ENCODE peak calls at places on chromosomes 1 and 21, in seven cellular contexts. G, C, P, Z, T, W and H are unnamed samples.

GRCh38 chr1:43206721-43207228 is 34.6 kb downstream of the CFAP57 start:
- DNase-seq in Z (no peak), G (no peak), T (no peak), P (no peak), W (peak; percentile 47), C (no peak), H (no peak)

GRCh38 chr1:175208773-175209492 is 16.4 kb upstream of the KIAA0040 start:
- DNase-seq in C (no peak), G (peak; percentile 44), W (no peak), P (no peak), Z (peak; percentile 26), T (peak; percentile 91), H (no peak)

GRCh38 chr1:201599548-201599947 is 60.6 kb downstream of the NAV1 start:
- DNase-seq in Z (no peak), W (no peak), G (no peak), C (no peak), P (no peak), T (no peak), H (peak; percentile 37)

GRCh38 chr1:21089711-21090110 is 87.0 kb downstream of the EIF4G3 start:
- DNase-seq in Z (no peak), W (no peak), G (no peak), C (no peak), T (no peak), P (no peak), H (no peak)

GRCh38 chr1:204837440-204838084 is 33.1 kb upstream of the NFASC start:
- DNase-seq in Z (peak; percentile 64), G (peak; percentile 13), P (peak; percentile 34), W (no peak), T (peak; percentile 35), C (peak; percentile 40), H (no peak)

GRCh38 chr1:155569988-155570592 is 7.5 kb upstream of the ASH1L start:
- DNase-seq in G (no peak), C (no peak), Z (peak; percentile 37), T (no peak), P (no peak), W (no peak), H (no peak)

GRCh38 chr1:36349839-36350238 is 26.4 kb upstream of the EVA1B start:
- DNase-seq in C (no peak), G (no peak), T (no peak), P (no peak), Z (no peak), W (no peak), H (no peak)

GRCh38 chr1:116868386-116868785 is 41.3 kb upstream of the PTGFRN start:
- DNase-seq in P (no peak), G (no peak), T (no peak), Z (no peak), W (no peak), C (no peak), H (no peak)

GRCh38 chr1:204127597-204128242 is 24.1 kb downstream of the ETNK2 start:
- DNase-seq in G (no peak), C (peak; percentile 60), Z (peak; percentile 50), W (no peak), T (peak; percentile 63), P (peak; percentile 74), H (peak; percentile 87)

GRCh38 chr1:44531785-44532566 is 126.9 kb downstream of the RNF220 start:
- DNase-seq in G (no peak), Z (peak; percentile 91), P (no peak), T (no peak), C (no peak), W (no peak), H (no peak)

GRCh38 chr1:38222906-38223305 is 176.3 kb upstream of the POU3F1 start:
- DNase-seq in G (no peak), Z (no peak), P (no peak), W (no peak), C (no peak), T (no peak), H (no peak)

GRCh38 chr1:58816072-58816746 is 32.4 kb upstream of the JUN start:
- DNase-seq in W (peak; percentile 98), P (peak; percentile 90), T (peak; percentile 84), G (peak; percentile 81), Z (peak; percentile 90), C (peak; percentile 93), H (peak; percentile 86)
- TF ChIP-seq CTCF in W (peak; percentile 10), P (peak; percentile 5), T (peak; percentile 42), G (no peak), Z (peak; percentile 15), C (no peak), H (no peak)

GRCh38 chr1:168468822-168469221 is 75.0 kb downstream of the XCL2 start:
- DNase-seq in T (no peak), C (no peak), W (no peak), Z (peak; percentile 15), P (no peak), G (no peak), H (no peak)
- H3K27ac ChIP-seq in T (no peak overlapping the region), C (peak overlapping the region; percentile 40), W (no peak overlapping the region), Z (no peak overlapping the region), P (no peak overlapping the region), G (no peak overlapping the region), H (peak overlapping the region; percentile 27)

GRCh38 chr1:23366146-23366545 is 3.5 kb downstream of the ZNF436 start:
- DNase-seq in Z (no peak), P (no peak), T (no peak), W (no peak), G (no peak), C (no peak), H (no peak)
- H3K9me3 ChIP-seq in Z (peaks cover 32% of the 10 kb centered on the region), P (peaks cover 4% of the 10 kb centered on the region), T (no peaks in the 10 kb centered on the region), W (peaks cover 30% of the 10 kb centered on the region), G (peaks cover 19% of the 10 kb centered on the region), C (peaks cover 22% of the 10 kb centered on the region), H (peaks cover 39% of the 10 kb centered on the region)

DNA sequence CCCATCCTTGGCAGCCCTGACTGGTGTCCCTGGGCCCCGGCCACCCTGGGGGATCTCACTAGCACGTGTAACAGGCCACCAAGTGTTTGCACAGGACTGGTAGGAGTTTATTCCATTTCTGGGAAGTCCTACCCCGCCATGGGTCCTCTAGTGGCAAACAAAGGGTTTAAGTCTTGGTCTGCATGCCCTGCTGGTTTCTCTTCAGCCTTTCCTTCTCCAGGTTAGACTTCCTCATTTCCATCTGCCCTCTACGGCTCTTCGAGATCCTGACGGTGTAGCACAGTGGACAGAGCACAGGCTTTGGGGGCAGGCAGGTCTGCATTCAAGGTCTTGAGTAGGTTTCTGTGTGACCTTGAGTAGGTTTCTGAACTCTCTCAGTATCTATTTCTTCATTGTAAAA is 2.8 kb downstream of the AGTRAP start:
- DNase-seq in G (no peak), Z (peak; percentile 31), W (no peak), C (no peak), P (no peak), T (no peak), H (no peak)
- TF ChIP-seq CTCF in G (no peak), Z (no peak), W (no peak), C (no peak), P (no peak), T (no peak), H (no peak)

GRCh38 chr1:3314561-3315271 is 139.7 kb upstream of the ARHGEF16 start:
- DNase-seq in P (peak; percentile 42), Z (no peak), T (no peak), G (no peak), C (no peak), W (no peak), H (no peak)
- H3K27ac ChIP-seq in P (peak overlapping the region; percentile 93), Z (no peak overlapping the region), T (no peak overlapping the region), G (no peak overlapping the region), C (no peak overlapping the region), W (peak overlapping the region; percentile 37), H (peak overlapping the region; percentile 96)

GRCh38 chr21:30072496-30072895 is 94.1 kb downstream of the CLDN17 start:
- DNase-seq in G (no peak), T (no peak), Z (peak; percentile 28), W (no peak), P (no peak), C (peak; percentile 46), H (no peak)
- H3K9me3 ChIP-seq in G (no peaks in the 10 kb centered on the region), T (no peaks in the 10 kb centered on the region), Z (no peaks in the 10 kb centered on the region), W (no peaks in the 10 kb centered on the region), P (no peaks in the 10 kb centered on the region), C (no peaks in the 10 kb centered on the region), H (no peaks in the 10 kb centered on the region)

DNA sequence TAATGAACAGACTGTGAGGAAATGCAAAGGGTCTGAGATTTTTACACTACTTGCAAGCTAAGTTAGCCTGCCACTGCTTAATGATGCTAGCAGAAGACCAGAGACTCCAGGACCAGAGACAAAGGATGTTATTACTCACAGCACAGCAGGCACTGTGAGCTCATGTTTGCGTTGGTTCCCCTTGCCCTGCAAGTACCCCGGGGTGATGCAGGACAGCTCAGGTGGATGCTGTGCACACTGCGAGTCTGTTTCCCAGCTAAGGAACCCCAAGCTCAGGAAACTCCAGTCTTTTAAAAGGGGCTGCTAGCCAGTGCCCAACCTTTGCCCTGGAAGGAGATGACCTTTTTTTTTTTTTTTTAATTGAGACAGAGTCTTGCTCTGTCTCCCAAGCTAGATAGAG is 1.2 kb downstream of the FHAD1 start:
- DNase-seq in P (no peak), W (no peak), C (no peak), Z (no peak), G (no peak), T (no peak), H (no peak)
- TF ChIP-seq CTCF in P (no peak), W (no peak), C (no peak), Z (no peak), G (no peak), T (no peak), H (no peak)

DNA sequence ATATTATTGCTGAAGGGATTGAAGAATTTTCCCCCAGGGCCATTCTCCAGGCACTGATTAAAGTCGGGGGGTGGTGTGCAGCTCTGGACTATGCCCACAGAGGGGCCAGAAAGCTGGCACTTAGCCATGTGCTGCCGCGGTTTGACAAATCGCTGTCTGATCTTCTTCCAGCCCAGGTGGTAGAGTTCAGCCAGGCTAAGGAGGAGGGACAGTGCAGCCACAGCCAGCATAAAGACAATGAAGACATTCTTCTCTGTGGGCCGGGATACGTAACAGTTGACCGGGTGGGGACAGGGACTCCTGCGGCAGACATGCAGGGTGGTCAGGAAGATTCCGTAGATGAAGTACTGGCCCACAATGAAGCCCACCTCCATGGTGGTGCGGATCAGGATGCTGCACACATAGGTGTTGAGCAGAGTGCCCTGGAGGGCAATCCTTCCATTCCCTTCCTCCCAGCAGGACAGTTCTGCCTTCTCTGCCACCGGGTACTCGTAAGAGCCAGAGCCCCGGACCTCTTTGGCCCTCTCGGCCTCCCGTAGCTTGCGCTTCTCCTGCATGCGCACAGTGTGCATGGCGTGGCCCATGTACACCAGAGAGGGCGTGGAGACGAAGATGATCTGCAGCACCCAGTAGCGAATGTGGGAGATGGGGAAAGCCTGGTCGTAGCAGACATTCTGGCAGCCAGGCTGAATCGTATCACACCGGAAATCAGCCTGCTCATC is 1.9 kb downstream of the GJA5 start:
- DNase-seq in G (no peak), W (no peak), Z (no peak), P (no peak), T (no peak), C (no peak), H (no peak)
- H3K27ac ChIP-seq in G (no peak overlapping the region), W (peak overlapping the region; percentile 11), Z (no peak overlapping the region), P (no peak overlapping the region), T (no peak overlapping the region), C (no peak overlapping the region), H (no peak overlapping the region)

DNA sequence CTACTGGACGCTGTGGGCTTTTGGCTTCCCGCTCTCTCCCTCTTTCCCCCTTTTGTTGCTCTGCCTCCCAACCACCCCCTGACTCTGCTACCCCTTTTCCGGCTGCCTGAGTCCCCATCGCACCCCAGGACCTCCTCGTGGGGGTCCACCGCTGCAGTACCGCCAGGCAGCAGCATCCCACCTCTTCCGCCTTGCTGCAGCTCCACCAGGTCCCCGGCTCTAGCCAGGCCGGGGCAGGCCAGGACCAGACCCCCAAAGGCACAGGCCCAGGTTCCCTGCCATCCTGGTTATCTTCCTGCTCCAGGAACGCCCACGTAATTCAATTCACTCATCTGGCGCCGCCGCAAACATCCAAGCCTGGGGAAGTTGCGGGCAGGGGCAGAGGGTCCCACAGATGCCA is 139.8 kb downstream of the LIPI start:
- DNase-seq in T (no peak), G (no peak), C (no peak), P (no peak), Z (no peak), W (no peak), H (no peak)
- H3K9me3 ChIP-seq in T (no peaks in the 10 kb centered on the region), G (no peaks in the 10 kb centered on the region), C (no peaks in the 10 kb centered on the region), P (no peaks in the 10 kb centered on the region), Z (no peaks in the 10 kb centered on the region), W (no peaks in the 10 kb centered on the region), H (no peaks in the 10 kb centered on the region)